ENCODE peak calls at places on chromosome X, in six cellular contexts. One of them, this sample, is unnamed.
A peak's percentile ranks its signal among the peaks of the same experiment; 100 is the strongest.

GRCh38 chrX:95346854-95347253 is 1337.8 kb upstream of the DIAPH2 start:
- DNase-seq in PC-3: peak; percentile 17
- DNase-seq in hepatocyte: no peak
- DNase-seq in GM23338: peak; percentile 8
- DNase-seq in neural progenitor cell: no peak
- DNase-seq in GM23248: peak; percentile 5
- DNase-seq in this sample: no peak

GRCh38 chrX:11787564-11787963 is 29.5 kb downstream of the MSL3 start:
- DNase-seq in GM23248: peak; percentile 59
- DNase-seq in GM23338: peak; percentile 89
- DNase-seq in neural progenitor cell: peak; percentile 86
- DNase-seq in PC-3: peak; percentile 20
- DNase-seq in hepatocyte: peak; percentile 38
- DNase-seq in this sample: peak; percentile 15

GRCh38 chrX:1851527-1851926 is 236.7 kb downstream of the ASMT start:
- DNase-seq in neural progenitor cell: no peak
- DNase-seq in hepatocyte: no peak
- DNase-seq in PC-3: no peak
- DNase-seq in GM23338: no peak
- DNase-seq in GM23248: no peak
- DNase-seq in this sample: no peak

GRCh38 chrX:11968470-11968869 is 169.8 kb upstream of the FRMPD4 start:
- DNase-seq in PC-3: peak; percentile 81
- DNase-seq in hepatocyte: peak; percentile 20
- DNase-seq in GM23338: peak; percentile 17
- DNase-seq in neural progenitor cell: no peak
- DNase-seq in GM23248: no peak
- DNase-seq in this sample: no peak

GRCh38 chrX:154531626-154532025 is 15.0 kb downstream of the G6PD start:
- DNase-seq in neural progenitor cell: no peak
- DNase-seq in hepatocyte: peak; percentile 54
- DNase-seq in GM23338: no peak
- DNase-seq in GM23248: peak; percentile 38
- DNase-seq in PC-3: no peak
- DNase-seq in this sample: no peak

GRCh38 chrX:150366951-150367545 is 3.9 kb downstream of the MAMLD1 start:
- DNase-seq in neural progenitor cell: no peak
- DNase-seq in hepatocyte: peak; percentile 33
- DNase-seq in GM23248: peak; percentile 74
- DNase-seq in PC-3: peak; percentile 39
- DNase-seq in GM23338: no peak
- DNase-seq in this sample: no peak

GRCh38 chrX:48045410-48046311 is 25.8 kb downstream of the ZNF630 start:
- DNase-seq in neural progenitor cell: no peak
- DNase-seq in hepatocyte: peak; percentile 40
- DNase-seq in PC-3: peak; percentile 46
- DNase-seq in GM23338: no peak
- DNase-seq in GM23248: peak; percentile 65
- DNase-seq in this sample: no peak

GRCh38 chrX:67568769-67569168 is 24.9 kb downstream of the AR start:
- DNase-seq in hepatocyte: peak; percentile 38
- DNase-seq in GM23338: no peak
- DNase-seq in GM23248: peak; percentile 32
- DNase-seq in PC-3: no peak
- DNase-seq in neural progenitor cell: no peak
- DNase-seq in this sample: no peak

GRCh38 chrX:38798956-38799355 is 2.3 kb upstream of the MID1IP1 start:
- DNase-seq in hepatocyte: no peak
- DNase-seq in neural progenitor cell: no peak
- DNase-seq in GM23248: peak; percentile 78
- DNase-seq in GM23338: no peak
- DNase-seq in PC-3: peak; percentile 63
- DNase-seq in this sample: no peak

GRCh38 chrX:12975670-12975965 is 708 bp downstream of the TMSB4X start:
- DNase-seq in GM23248: no peak
- DNase-seq in hepatocyte: no peak
- DNase-seq in neural progenitor cell: peak; percentile 78
- DNase-seq in GM23338: no peak
- DNase-seq in PC-3: peak; percentile 23
- DNase-seq in this sample: no peak

GRCh38 chrX:47212381-47213293 is 5.8 kb upstream of the CDK16 start:
- DNase-seq in GM23248: no peak
- DNase-seq in PC-3: no peak
- DNase-seq in neural progenitor cell: no peak
- DNase-seq in hepatocyte: no peak
- DNase-seq in GM23338: no peak
- DNase-seq in this sample: no peak

GRCh38 chrX:38260231-38260630 is 39.6 kb upstream of the SRPX start:
- DNase-seq in neural progenitor cell: peak; percentile 39
- DNase-seq in hepatocyte: peak; percentile 46
- DNase-seq in GM23248: peak; percentile 30
- DNase-seq in PC-3: peak; percentile 64
- DNase-seq in GM23338: peak; percentile 77
- DNase-seq in this sample: peak; percentile 35

GRCh38 chrX:85906399-85906798 is 141.0 kb downstream of the CHM start:
- DNase-seq in GM23338: no peak
- DNase-seq in neural progenitor cell: no peak
- DNase-seq in PC-3: no peak
- DNase-seq in GM23248: no peak
- DNase-seq in hepatocyte: no peak
- DNase-seq in this sample: no peak

GRCh38 chrX:54482839-54483593 is 13.0 kb downstream of the FGD1 start:
- DNase-seq in hepatocyte: peak; percentile 23
- DNase-seq in GM23338: peak; percentile 59
- DNase-seq in GM23248: peak; percentile 55
- DNase-seq in neural progenitor cell: peak; percentile 28
- DNase-seq in PC-3: no peak
- DNase-seq in this sample: no peak
- TF ChIP-seq EZH2phosphoT487 in hepatocyte: no peak
- TF ChIP-seq EZH2phosphoT487 in GM23338: no peak
- TF ChIP-seq EZH2phosphoT487 in GM23248: no peak
- TF ChIP-seq EZH2phosphoT487 in neural progenitor cell: no peak
- TF ChIP-seq EZH2phosphoT487 in PC-3: no peak
- TF ChIP-seq EZH2phosphoT487 in this sample: no peak

DNA sequence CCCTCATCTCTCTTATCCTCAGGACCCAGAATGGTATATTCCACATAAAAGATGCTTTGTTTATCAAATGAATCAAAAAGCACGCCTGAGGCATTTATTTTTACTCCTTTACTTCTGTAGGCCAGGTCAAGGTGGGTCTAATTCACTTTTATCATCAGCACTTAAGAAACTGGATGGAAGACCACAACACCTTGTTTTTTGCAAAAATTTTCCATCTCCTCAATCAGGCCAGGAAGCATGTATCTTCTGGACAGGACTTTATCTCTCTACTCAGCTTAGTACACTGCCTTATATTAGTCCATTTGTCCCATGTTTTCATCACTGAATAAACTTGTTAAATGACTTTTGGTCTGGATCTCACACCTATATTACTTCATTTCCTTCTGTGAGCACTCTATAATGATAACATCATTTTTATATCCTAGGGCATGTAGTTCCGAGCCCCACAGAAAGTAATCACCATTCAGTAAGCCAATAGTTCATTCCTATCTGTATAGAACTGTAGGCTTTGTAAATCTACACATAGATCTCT is 260.5 kb downstream of the CHIC1 start:
- DNase-seq in PC-3: no peak
- DNase-seq in neural progenitor cell: no peak
- DNase-seq in GM23248: no peak
- DNase-seq in hepatocyte: no peak
- DNase-seq in GM23338: no peak
- DNase-seq in this sample: no peak
- H3K4me1 ChIP-seq in PC-3: peaks cover 6% of the 10 kb centered on the region
- H3K4me1 ChIP-seq in neural progenitor cell: no peaks in the 10 kb centered on the region
- H3K4me1 ChIP-seq in GM23248: no peaks in the 10 kb centered on the region
- H3K4me1 ChIP-seq in hepatocyte: no peaks in the 10 kb centered on the region
- H3K4me1 ChIP-seq in GM23338: no peaks in the 10 kb centered on the region
- H3K4me1 ChIP-seq in this sample: no peaks in the 10 kb centered on the region

GRCh38 chrX:17040711-17041110 is 94.3 kb downstream of the REPS2 start:
- DNase-seq in GM23248: no peak
- DNase-seq in neural progenitor cell: no peak
- DNase-seq in GM23338: no peak
- DNase-seq in PC-3: peak; percentile 60
- DNase-seq in hepatocyte: no peak
- DNase-seq in this sample: no peak
- H3K27ac ChIP-seq in GM23248: no peak overlapping the region
- H3K27ac ChIP-seq in neural progenitor cell: no peak overlapping the region
- H3K27ac ChIP-seq in GM23338: no peak overlapping the region
- H3K27ac ChIP-seq in PC-3: peak overlapping the region; percentile 47
- H3K27ac ChIP-seq in hepatocyte: no peak overlapping the region
- H3K27ac ChIP-seq in this sample: no peak overlapping the region

DNA sequence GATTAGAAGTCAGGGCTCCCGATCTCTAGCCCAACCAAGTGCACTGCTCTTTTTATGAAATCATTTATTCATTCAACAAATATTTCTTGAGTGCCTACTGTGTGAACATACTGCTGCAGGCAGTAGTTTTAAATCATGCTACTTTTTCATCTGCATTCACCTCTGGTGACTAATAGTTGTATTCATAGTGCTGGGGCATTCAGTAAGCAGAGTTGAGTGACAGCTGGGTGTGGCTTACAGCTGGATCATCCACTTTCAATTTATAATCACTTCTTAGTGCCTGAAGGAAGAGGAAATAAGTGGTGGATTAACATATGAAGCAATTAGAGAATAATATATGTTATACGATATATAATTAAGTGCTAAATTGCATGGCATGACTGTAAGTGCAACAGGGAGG is 94.0 kb upstream of the HPRT1 start:
- DNase-seq in GM23338: no peak
- DNase-seq in GM23248: no peak
- DNase-seq in PC-3: peak; percentile 68
- DNase-seq in neural progenitor cell: no peak
- DNase-seq in hepatocyte: no peak
- DNase-seq in this sample: no peak
- TF ChIP-seq EZH2phosphoT487 in GM23338: no peak
- TF ChIP-seq EZH2phosphoT487 in GM23248: no peak
- TF ChIP-seq EZH2phosphoT487 in PC-3: no peak
- TF ChIP-seq EZH2phosphoT487 in neural progenitor cell: no peak
- TF ChIP-seq EZH2phosphoT487 in hepatocyte: no peak
- TF ChIP-seq EZH2phosphoT487 in this sample: no peak

GRCh38 chrX:130163350-130163851 is 2.2 kb downstream of the AIFM1 start:
- DNase-seq in hepatocyte: no peak
- DNase-seq in PC-3: no peak
- DNase-seq in GM23338: no peak
- DNase-seq in GM23248: no peak
- DNase-seq in neural progenitor cell: no peak
- DNase-seq in this sample: no peak

GRCh38 chrX:130167040-130167439 is 1.4 kb upstream of the AIFM1 start:
- DNase-seq in GM23338: no peak
- DNase-seq in hepatocyte: no peak
- DNase-seq in PC-3: no peak
- DNase-seq in GM23248: no peak
- DNase-seq in neural progenitor cell: no peak
- DNase-seq in this sample: no peak

GRCh38 chrX:130165181-130165702 is 399 bp downstream of the AIFM1 start:
- DNase-seq in GM23338: no peak
- DNase-seq in PC-3: no peak
- DNase-seq in GM23248: peak; percentile 69
- DNase-seq in hepatocyte: no peak
- DNase-seq in neural progenitor cell: no peak
- DNase-seq in this sample: no peak

GRCh38 chrX:130165703-130166502 is at the start of gene AIFM1:
- DNase-seq in GM23248: peak; percentile 94
- DNase-seq in hepatocyte: peak; percentile 94
- DNase-seq in GM23338: peak; percentile 88
- DNase-seq in neural progenitor cell: peak; percentile 95
- DNase-seq in PC-3: peak; percentile 94
- DNase-seq in this sample: peak; percentile 94

GRCh38 chrX:130166503-130166777 is 799 bp upstream of the AIFM1 start:
- DNase-seq in GM23248: no peak
- DNase-seq in GM23338: no peak
- DNase-seq in PC-3: no peak
- DNase-seq in neural progenitor cell: no peak
- DNase-seq in hepatocyte: no peak
- DNase-seq in this sample: no peak
- H3K4me1 ChIP-seq in GM23248: peaks cover 6% of the 10 kb centered on the region
- H3K4me1 ChIP-seq in GM23338: peaks cover 12% of the 10 kb centered on the region
- H3K4me1 ChIP-seq in PC-3: peaks cover 14% of the 10 kb centered on the region
- H3K4me1 ChIP-seq in neural progenitor cell: peaks cover 9% of the 10 kb centered on the region
- H3K4me1 ChIP-seq in hepatocyte: peaks cover 8% of the 10 kb centered on the region
- H3K4me1 ChIP-seq in this sample: peaks cover 33% of the 10 kb centered on the region